ENCODE peak calls at places on chromosomes 6 and 20, in seven cellular contexts. E is foreskin fibroblast; P is effector memory CD4-positive, alpha-beta T cell; V is thoracic aorta; T is CD8-positive, alpha-beta T cell; O is fibroblast of the aortic adventitia; L is brain microvascular endothelial cell. G is an unnamed sample.

GRCh38 chr6:1386310-1386709 is 3.1 kb upstream of the FOXF2 start:
- DNase-seq in E (no peak), P (no peak), V (no peak), T (no peak), O (no peak), L (no peak), G (no peak)

GRCh38 chr6:62059898-62060297 is 226.1 kb downstream of the KHDRBS2 start:
- DNase-seq in E (no peak), P (no peak), V (no peak), T (no peak), O (no peak), L (no peak), G (no peak)

GRCh38 chr6:162409986-162410715 is 317.4 kb downstream of the PRKN start:
- DNase-seq in E (no peak), P (no peak), V (no peak), T (no peak), O (no peak), L (no peak), G (no peak)

GRCh38 chr6:56889492-56889891 is 65.4 kb upstream of the BEND6 start:
- DNase-seq in E (no peak), P (no peak), V (no peak), T (no peak), O (no peak), L (no peak), G (no peak)

GRCh38 chr20:59992531-59992930 is 34.3 kb downstream of the CDH26 start:
- DNase-seq in E (no peak), P (no peak), V (no peak), T (no peak), O (no peak), L (no peak), G (no peak)

GRCh38 chr20:4154958-4155411 is 139.6 kb upstream of the RNF24 start:
- DNase-seq in E (no peak), P (no peak), V (no peak), T (no peak), O (no peak), L (no peak), G (no peak)

GRCh38 chr6:74447013-74447412 is 751.0 kb downstream of the CD109 start:
- DNase-seq in E (peak), P (no peak), V (no peak), T (no peak), O (peak), L (peak), G (no peak)

GRCh38 chr6:149636116-149636515 is 12.4 kb downstream of the KATNA1 start:
- DNase-seq in E (no peak), P (no peak), V (no peak), T (no peak), O (peak), L (peak), G (no peak)

GRCh38 chr6:3697609-3698008 is 53.9 kb downstream of the PXDC1 start:
- DNase-seq in E (peak), P (no peak), V (peak), T (no peak), O (peak), L (peak), G (peak)

GRCh38 chr6:163423696-163424095 is 9.2 kb downstream of the QKI start:
- DNase-seq in E (no peak), P (no peak), V (no peak), T (no peak), O (no peak), L (no peak), G (no peak)

GRCh38 chr6:138752017-138752416 is 21.6 kb upstream of the CCDC28A start:
- DNase-seq in E (no peak), P (no peak), V (no peak), T (no peak), O (no peak), L (no peak), G (no peak)

GRCh38 chr20:47117789-47118188 is 223.1 kb downstream of the EYA2 start:
- DNase-seq in E (no peak), P (no peak), V (no peak), T (no peak), O (peak), L (no peak), G (no peak)

GRCh38 chr6:36035240-36035639 is 7.6 kb downstream of the MAPK14 start:
- DNase-seq in E (no peak), P (no peak), V (no peak), T (no peak), O (peak), L (no peak), G (no peak)

GRCh38 chr20:1539816-1540215 is 17.7 kb downstream of the SIRPD start:
- DNase-seq in E (no peak), P (no peak), V (no peak), T (no peak), O (no peak), L (no peak), G (no peak)

GRCh38 chr6:3287308-3287707 is 28.6 kb downstream of the PSMG4 start:
- DNase-seq in E (no peak), P (no peak), V (no peak), T (no peak), O (no peak), L (no peak), G (no peak)

GRCh38 chr20:47607208-47607613 is 105.5 kb downstream of the NCOA3 start:
- DNase-seq in E (peak), P (no peak), V (no peak), T (no peak), O (peak), L (no peak), G (peak)

GRCh38 chr6:137341721-137342195 is 122.6 kb upstream of the IFNGR1 start:
- DNase-seq in E (peak), P (peak), V (no peak), T (peak), O (peak), L (no peak), G (no peak)

GRCh38 chr6:29528300-29528931 is 31.1 kb downstream of the UBD start:
- DNase-seq in E (no peak), P (no peak), V (no peak), T (no peak), O (no peak), L (no peak), G (no peak)

GRCh38 chr6:35280903-35281302 is 16.7 kb upstream of the DEF6 start:
- DNase-seq in E (no peak), P (no peak), V (no peak), T (no peak), O (no peak), L (no peak), G (no peak)

GRCh38 chr20:57388953-57389694 is 2.1 kb upstream of the RBM38 start:
- DNase-seq in E (peak), P (peak), V (no peak), T (no peak), O (peak), L (no peak), G (no peak)

GRCh38 chr6:93496548-93496947 is 77.2 kb upstream of the EPHA7 start:
- DNase-seq in E (no peak), P (no peak), V (no peak), T (no peak), O (no peak), L (no peak), G (no peak)

GRCh38 chr6:95203153-95203754 is 374.1 kb upstream of the MANEA start:
- DNase-seq in E (no peak), P (no peak), V (no peak), T (no peak), O (peak), L (peak), G (peak)

GRCh38 chr20:46784450-46785127 is 75.1 kb downstream of the SLC2A10 start:
- DNase-seq in E (peak), P (no peak), V (no peak), T (no peak), O (peak), L (peak), G (no peak)

GRCh38 chr6:18509871-18510643 is 122.9 kb downstream of the RNF144B start:
- DNase-seq in E (no peak), P (no peak), V (no peak), T (no peak), O (peak), L (no peak), G (no peak)

GRCh38 chr6:1387632-1388031 is 1.7 kb upstream of the FOXF2 start:
- DNase-seq in E (no peak), P (no peak), V (no peak), T (no peak), O (no peak), L (no peak), G (no peak)

GRCh38 chr20:25139061-25139705 is 56.3 kb upstream of the ENTPD6 start:
- DNase-seq in E (no peak), P (no peak), V (no peak), T (no peak), O (no peak), L (no peak), G (no peak)

GRCh38 chr6:36431197-36431596 is 11.5 kb downstream of the PXT1 start:
- DNase-seq in E (no peak), P (no peak), V (no peak), T (no peak), O (no peak), L (no peak), G (no peak)

GRCh38 chr6:116251568-116252384 is 2.1 kb downstream of the TSPYL4 start:
- DNase-seq in E (peak), P (no peak), V (no peak), T (no peak), O (peak), L (peak), G (no peak)

GRCh38 chr6:6333498-6333897 is 13.0 kb upstream of the F13A1 start:
- DNase-seq in E (no peak), P (no peak), V (no peak), T (no peak), O (no peak), L (peak), G (no peak)

GRCh38 chr6:153231048-153231635 is 100.1 kb upstream of the RGS17 start:
- DNase-seq in E (no peak), P (no peak), V (peak), T (no peak), O (peak), L (peak), G (no peak)

GRCh38 chr6:134173007-134173690 is 120.7 kb upstream of the SLC2A12 start:
- DNase-seq in E (no peak), P (no peak), V (no peak), T (no peak), O (peak), L (no peak), G (no peak)

GRCh38 chr6:134173936-134174789 is 121.7 kb upstream of the SLC2A12 start:
- DNase-seq in E (peak), P (peak), V (peak), T (peak), O (peak), L (peak), G (no peak)

GRCh38 chr6:134171517-134171916 is 119.1 kb upstream of the SLC2A12 start:
- DNase-seq in E (no peak), P (no peak), V (no peak), T (no peak), O (peak), L (no peak), G (no peak)

GRCh38 chr6:134170844-134171243 is 118.4 kb upstream of the SLC2A12 start:
- DNase-seq in E (no peak), P (no peak), V (no peak), T (no peak), O (peak), L (peak), G (no peak)

DNA sequence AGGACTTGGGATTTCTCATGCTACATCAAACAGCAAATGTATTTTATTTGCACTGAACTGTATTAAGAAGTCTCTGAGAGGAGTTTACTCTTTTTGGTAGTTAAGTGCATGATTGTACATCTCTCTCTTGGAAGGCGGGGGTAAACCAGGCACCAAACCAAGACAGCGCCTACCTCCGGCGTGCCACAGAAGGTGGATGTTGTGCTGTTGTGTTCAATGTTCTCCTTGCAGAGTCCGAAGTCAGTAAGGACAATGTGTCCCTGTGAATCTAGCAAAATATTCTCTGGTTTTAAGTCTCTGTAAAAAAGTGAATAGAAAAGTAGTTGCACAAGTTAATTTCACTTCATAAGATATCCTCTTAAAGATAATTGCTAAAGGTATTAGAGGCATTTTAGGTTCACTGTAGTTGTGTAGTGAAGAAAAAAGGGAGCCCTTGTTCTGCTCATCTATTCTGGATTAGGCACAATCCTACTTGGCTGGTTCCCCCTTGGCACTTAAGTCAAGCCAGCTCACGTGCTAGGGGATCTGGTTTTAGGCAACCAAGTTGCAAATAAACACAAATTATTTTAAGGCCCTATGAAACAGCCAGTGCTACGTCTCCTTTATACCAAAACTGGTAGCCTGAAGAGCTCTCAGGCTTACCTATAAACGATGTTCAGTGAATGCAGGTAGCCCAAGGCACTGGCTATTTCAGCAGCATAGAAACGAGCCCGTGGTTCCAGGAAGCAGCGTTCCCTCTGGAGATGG is 119.8 kb upstream of the SLC2A12 start:
- DNase-seq in E (no peak), P (no peak), V (no peak), T (no peak), O (peak), L (no peak), G (no peak)
- H3K4me3 ChIP-seq in E (peak), P (no peak), V (peak), T (no peak), O (peak), L (peak), G (peak)

GRCh38 chr6:108294297-108294786 is 512 bp upstream of the AFG1L start:
- DNase-seq in E (no peak), P (no peak), V (no peak), T (no peak), O (no peak), L (no peak), G (no peak)
- H3K4me3 ChIP-seq in E (peak), P (peak), V (peak), T (peak), O (peak), L (peak), G (peak)

DNA sequence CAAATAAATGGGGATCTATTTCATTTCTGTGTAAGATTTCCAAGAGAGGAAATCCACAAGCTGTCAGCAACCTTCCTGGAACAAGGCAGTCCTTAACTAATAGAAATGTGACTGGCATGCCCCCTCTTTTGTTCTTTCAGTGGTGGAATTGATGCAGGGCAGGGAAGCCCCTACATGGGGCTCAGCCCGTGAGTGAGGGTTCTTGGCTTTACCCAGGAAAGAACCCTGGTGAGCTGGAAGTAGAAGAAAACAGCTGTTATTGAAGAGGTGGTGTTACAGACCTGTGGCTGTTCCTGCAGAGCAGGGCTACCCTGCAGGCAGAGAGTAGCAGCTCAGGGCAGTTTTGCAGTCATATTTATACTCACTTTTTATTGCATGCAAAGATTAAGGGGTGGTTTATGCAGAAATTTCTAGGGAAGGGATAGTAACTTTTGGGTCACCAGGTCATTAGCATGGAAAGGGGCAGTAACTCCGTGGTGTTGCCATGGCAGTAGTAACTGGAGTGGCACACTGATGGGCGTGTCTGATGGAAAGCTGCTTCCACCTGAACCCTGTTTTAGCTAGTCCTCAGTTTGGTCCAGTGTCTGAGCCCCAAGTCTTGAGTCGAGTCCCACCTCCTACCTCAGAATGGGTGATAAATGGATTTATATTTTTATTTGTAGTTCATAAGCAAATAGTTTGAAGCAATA is 88.7 kb upstream of the SCP2D1 start:
- DNase-seq in E (no peak), P (no peak), V (no peak), T (no peak), O (no peak), L (no peak), G (no peak)
- H3K4me3 ChIP-seq in E (no peak), P (no peak), V (no peak), T (no peak), O (no peak), L (no peak), G (no peak)

DNA sequence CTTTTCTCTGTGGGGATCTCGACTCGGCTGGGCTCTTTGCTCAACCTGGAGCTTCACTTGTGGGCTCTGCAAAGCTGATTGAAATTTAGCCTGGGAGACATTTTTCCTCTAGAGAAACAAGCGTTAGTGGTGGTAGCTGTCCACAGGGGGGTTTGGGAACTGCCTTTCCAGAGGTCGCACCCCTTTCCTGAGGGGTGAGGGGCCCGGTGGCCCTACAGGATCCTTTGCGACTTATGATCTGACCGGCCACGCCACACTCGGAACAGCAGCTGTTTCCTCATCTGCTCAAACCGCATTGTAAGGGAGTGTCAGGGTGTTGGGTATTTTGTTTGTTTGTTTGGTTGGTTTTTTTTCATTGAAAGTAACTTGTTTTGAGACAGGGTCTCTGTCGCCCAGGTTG is 21.0 kb downstream of the PNLDC1 start:
- DNase-seq in E (no peak), P (no peak), V (no peak), T (no peak), O (no peak), L (no peak), G (no peak)
- H3K4me3 ChIP-seq in E (no peak), P (no peak), V (no peak), T (no peak), O (no peak), L (no peak), G (no peak)

GRCh38 chr6:101393291-101394251 is at the start of gene GRIK2:
- DNase-seq in E (peak), P (no peak), V (no peak), T (no peak), O (no peak), L (peak), G (no peak)
- H3K4me3 ChIP-seq in E (peak), P (no peak), V (peak), T (no peak), O (peak), L (peak), G (peak)

DNA sequence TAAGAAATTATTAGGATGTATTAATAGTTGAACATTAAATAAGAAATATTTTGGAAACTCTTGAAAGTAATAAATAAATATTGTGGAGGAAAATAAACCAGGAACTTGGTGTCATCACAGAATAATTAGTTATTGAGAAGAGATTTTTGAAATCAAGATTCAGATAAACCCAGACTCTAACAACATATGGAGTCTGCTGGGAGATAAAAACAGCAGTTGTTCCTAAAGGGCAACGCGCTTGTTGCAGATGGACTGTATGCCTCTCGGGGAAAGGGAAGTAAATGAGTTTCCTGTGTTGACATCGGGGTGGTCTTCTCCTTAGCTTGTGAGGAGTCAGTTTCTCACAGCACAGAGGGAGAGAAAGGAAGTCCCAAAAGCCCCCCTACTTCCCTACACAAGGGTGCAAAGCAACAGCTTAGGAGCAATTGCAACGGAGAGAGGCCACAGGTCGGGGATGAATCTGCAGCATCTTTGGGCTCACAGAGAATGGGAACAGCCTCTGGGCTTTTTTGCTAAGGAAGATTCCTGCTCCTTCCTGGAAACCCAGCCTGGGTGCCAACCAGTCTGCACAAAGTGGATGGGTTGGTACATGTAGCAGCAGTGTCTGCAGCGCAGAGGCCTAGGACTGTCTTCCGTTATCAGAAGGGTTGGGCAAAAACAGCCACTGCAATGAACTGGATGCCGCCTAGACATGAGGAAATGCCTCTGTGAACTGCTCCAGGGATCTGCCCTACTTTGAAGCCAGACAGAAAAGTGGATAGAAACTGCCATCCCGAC is 603.1 kb upstream of the NRSN1 start:
- DNase-seq in E (no peak), P (no peak), V (no peak), T (no peak), O (no peak), L (no peak), G (no peak)
- H3K4me3 ChIP-seq in E (no peak), P (no peak), V (no peak), T (no peak), O (no peak), L (no peak), G (no peak)

GRCh38 chr6:32188381-32189081 is 1.5 kb downstream of the PBX2 start:
- DNase-seq in E (peak), P (no peak), V (no peak), T (no peak), O (peak), L (peak), G (no peak)

GRCh38 chr6:32186496-32186840 is 2.4 kb upstream of the AGER start:
- DNase-seq in E (no peak), P (no peak), V (no peak), T (no peak), O (no peak), L (no peak), G (no peak)

GRCh38 chr6:32189082-32189741 is 790 bp downstream of the PBX2 start:
- DNase-seq in E (no peak), P (no peak), V (no peak), T (no peak), O (no peak), L (no peak), G (no peak)

GRCh38 chr6:32189742-32190053 is 304 bp downstream of the PBX2 start:
- DNase-seq in E (no peak), P (no peak), V (no peak), T (no peak), O (no peak), L (no peak), G (no peak)

GRCh38 chr6:32187009-32187709 is 2.8 kb downstream of the PBX2 start:
- DNase-seq in E (no peak), P (no peak), V (no peak), T (no peak), O (no peak), L (no peak), G (no peak)
- H3K4me3 ChIP-seq in E (no peak), P (no peak), V (no peak), T (no peak), O (no peak), L (no peak), G (no peak)

GRCh38 chr20:58883243-58883691 is 30.8 kb downstream of the GNAS start:
- DNase-seq in E (no peak), P (no peak), V (no peak), T (no peak), O (no peak), L (no peak), G (no peak)
- H3K4me3 ChIP-seq in E (peak), P (no peak), V (peak), T (no peak), O (no peak), L (no peak), G (no peak)

G was measured in skeletal muscle cell.